ENCODE peak calls at places on chromosome 21, in nine cellular contexts. One of them, this sample, is unnamed.

GRCh38 chr21:24045775-24046215 is 1561.5 kb downstream of the MRPL39 start:
- DNase-seq in psoas muscle: peak
- DNase-seq in cardiac muscle cell: peak
- DNase-seq in adrenal gland: peak
- DNase-seq in K562: no peak
- DNase-seq in B cell: peak
- DNase-seq in esophagus squamous epithelium: no peak
- DNase-seq in astrocyte: peak
- DNase-seq in OCI-LY7: no peak
- DNase-seq in this sample: no peak

GRCh38 chr21:45528028-45528705 is 14.1 kb downstream of the SLC19A1 start:
- DNase-seq in B cell: no peak
- DNase-seq in esophagus squamous epithelium: no peak
- DNase-seq in adrenal gland: peak
- DNase-seq in psoas muscle: peak
- DNase-seq in OCI-LY7: no peak
- DNase-seq in K562: no peak
- DNase-seq in astrocyte: no peak
- DNase-seq in cardiac muscle cell: no peak
- DNase-seq in this sample: no peak

GRCh38 chr21:44897326-44898010 is 23.2 kb downstream of the ITGB2 start:
- DNase-seq in K562: peak
- DNase-seq in OCI-LY7: no peak
- DNase-seq in cardiac muscle cell: no peak
- DNase-seq in psoas muscle: no peak
- DNase-seq in esophagus squamous epithelium: no peak
- DNase-seq in astrocyte: no peak
- DNase-seq in B cell: no peak
- DNase-seq in adrenal gland: no peak
- DNase-seq in this sample: no peak

GRCh38 chr21:22355949-22356348 is 1357.7 kb downstream of the NCAM2 start:
- DNase-seq in adrenal gland: no peak
- DNase-seq in esophagus squamous epithelium: no peak
- DNase-seq in B cell: no peak
- DNase-seq in OCI-LY7: no peak
- DNase-seq in astrocyte: no peak
- DNase-seq in cardiac muscle cell: no peak
- DNase-seq in psoas muscle: no peak
- DNase-seq in K562: no peak
- DNase-seq in this sample: no peak

GRCh38 chr21:26047279-26047967 is 123.1 kb downstream of the APP start:
- DNase-seq in cardiac muscle cell: no peak
- DNase-seq in B cell: no peak
- DNase-seq in esophagus squamous epithelium: no peak
- DNase-seq in psoas muscle: no peak
- DNase-seq in OCI-LY7: no peak
- DNase-seq in adrenal gland: no peak
- DNase-seq in astrocyte: no peak
- DNase-seq in K562: no peak
- DNase-seq in this sample: no peak

GRCh38 chr21:39137248-39138186 is 45.7 kb downstream of the PSMG1 start:
- DNase-seq in adrenal gland: no peak
- DNase-seq in psoas muscle: no peak
- DNase-seq in esophagus squamous epithelium: no peak
- DNase-seq in K562: peak
- DNase-seq in astrocyte: peak
- DNase-seq in cardiac muscle cell: peak
- DNase-seq in OCI-LY7: no peak
- DNase-seq in B cell: no peak
- DNase-seq in this sample: no peak

GRCh38 chr21:45959779-45960390 is 21.7 kb upstream of the COL6A1 start:
- DNase-seq in B cell: no peak
- DNase-seq in esophagus squamous epithelium: no peak
- DNase-seq in psoas muscle: no peak
- DNase-seq in adrenal gland: no peak
- DNase-seq in astrocyte: no peak
- DNase-seq in cardiac muscle cell: no peak
- DNase-seq in K562: no peak
- DNase-seq in OCI-LY7: no peak
- DNase-seq in this sample: no peak

GRCh38 chr21:38824124-38824822 is 18.5 kb downstream of the ETS2 start:
- DNase-seq in OCI-LY7: no peak
- DNase-seq in cardiac muscle cell: no peak
- DNase-seq in K562: no peak
- DNase-seq in B cell: no peak
- DNase-seq in astrocyte: peak
- DNase-seq in psoas muscle: no peak
- DNase-seq in esophagus squamous epithelium: no peak
- DNase-seq in adrenal gland: no peak
- DNase-seq in this sample: no peak

GRCh38 chr21:39908265-39908923 is 41.2 kb downstream of the PCP4 start:
- DNase-seq in cardiac muscle cell: no peak
- DNase-seq in psoas muscle: no peak
- DNase-seq in astrocyte: no peak
- DNase-seq in OCI-LY7: no peak
- DNase-seq in adrenal gland: no peak
- DNase-seq in esophagus squamous epithelium: no peak
- DNase-seq in B cell: no peak
- DNase-seq in K562: no peak
- DNase-seq in this sample: no peak

GRCh38 chr21:46559291-46559983 is 45.4 kb downstream of the S100B start:
- DNase-seq in adrenal gland: peak
- DNase-seq in B cell: peak
- DNase-seq in psoas muscle: no peak
- DNase-seq in astrocyte: no peak
- DNase-seq in esophagus squamous epithelium: no peak
- DNase-seq in OCI-LY7: peak
- DNase-seq in cardiac muscle cell: peak
- DNase-seq in K562: peak
- DNase-seq in this sample: no peak

GRCh38 chr21:46416551-46416950 is 42.1 kb upstream of the DIP2A start:
- DNase-seq in adrenal gland: no peak
- DNase-seq in astrocyte: no peak
- DNase-seq in cardiac muscle cell: no peak
- DNase-seq in psoas muscle: peak
- DNase-seq in OCI-LY7: no peak
- DNase-seq in K562: no peak
- DNase-seq in B cell: no peak
- DNase-seq in esophagus squamous epithelium: no peak
- DNase-seq in this sample: no peak

GRCh38 chr21:17651526-17651925 is 38.8 kb upstream of the BTG3 start:
- DNase-seq in esophagus squamous epithelium: no peak
- DNase-seq in adrenal gland: no peak
- DNase-seq in OCI-LY7: no peak
- DNase-seq in K562: no peak
- DNase-seq in astrocyte: no peak
- DNase-seq in cardiac muscle cell: no peak
- DNase-seq in psoas muscle: no peak
- DNase-seq in B cell: no peak
- DNase-seq in this sample: no peak

GRCh38 chr21:31326478-31327247 is 17.4 kb downstream of the TIAM1 start:
- DNase-seq in esophagus squamous epithelium: no peak
- DNase-seq in B cell: peak
- DNase-seq in OCI-LY7: peak
- DNase-seq in psoas muscle: no peak
- DNase-seq in astrocyte: peak
- DNase-seq in adrenal gland: no peak
- DNase-seq in cardiac muscle cell: no peak
- DNase-seq in K562: no peak
- DNase-seq in this sample: no peak

GRCh38 chr21:21163904-21164303 is 165.7 kb downstream of the NCAM2 start:
- DNase-seq in psoas muscle: no peak
- DNase-seq in astrocyte: peak
- DNase-seq in K562: peak
- DNase-seq in OCI-LY7: peak
- DNase-seq in cardiac muscle cell: peak
- DNase-seq in esophagus squamous epithelium: no peak
- DNase-seq in B cell: peak
- DNase-seq in adrenal gland: peak
- DNase-seq in this sample: no peak

GRCh38 chr21:41678016-41678935 is 88.6 kb downstream of the RIPK4 start:
- DNase-seq in OCI-LY7: no peak
- DNase-seq in K562: no peak
- DNase-seq in B cell: no peak
- DNase-seq in cardiac muscle cell: peak
- DNase-seq in adrenal gland: no peak
- DNase-seq in astrocyte: peak
- DNase-seq in esophagus squamous epithelium: no peak
- DNase-seq in psoas muscle: no peak
- DNase-seq in this sample: no peak

GRCh38 chr21:41168391-41169257 is 664 bp downstream of the BACE2 start:
- DNase-seq in OCI-LY7: no peak
- DNase-seq in adrenal gland: peak
- DNase-seq in psoas muscle: peak
- DNase-seq in cardiac muscle cell: peak
- DNase-seq in B cell: peak
- DNase-seq in astrocyte: peak
- DNase-seq in esophagus squamous epithelium: no peak
- DNase-seq in K562: no peak
- DNase-seq in this sample: no peak

GRCh38 chr21:31298618-31299269 is 45.3 kb downstream of the TIAM1 start:
- DNase-seq in cardiac muscle cell: no peak
- DNase-seq in esophagus squamous epithelium: no peak
- DNase-seq in OCI-LY7: no peak
- DNase-seq in astrocyte: peak
- DNase-seq in B cell: no peak
- DNase-seq in K562: no peak
- DNase-seq in adrenal gland: no peak
- DNase-seq in psoas muscle: no peak
- DNase-seq in this sample: no peak

GRCh38 chr21:25572895-25573310 is 34.4 kb downstream of the MRPL39 start:
- DNase-seq in K562: no peak
- DNase-seq in psoas muscle: no peak
- DNase-seq in B cell: peak
- DNase-seq in astrocyte: peak
- DNase-seq in cardiac muscle cell: no peak
- DNase-seq in esophagus squamous epithelium: no peak
- DNase-seq in OCI-LY7: peak
- DNase-seq in adrenal gland: no peak
- DNase-seq in this sample: no peak

GRCh38 chr21:45698493-45698947 is 55.0 kb downstream of the PCBP3 start:
- DNase-seq in B cell: no peak
- DNase-seq in esophagus squamous epithelium: no peak
- DNase-seq in K562: no peak
- DNase-seq in psoas muscle: no peak
- DNase-seq in OCI-LY7: no peak
- DNase-seq in cardiac muscle cell: no peak
- DNase-seq in astrocyte: peak
- DNase-seq in adrenal gland: peak
- DNase-seq in this sample: no peak

GRCh38 chr21:33642896-33643657 is 776 bp downstream of the ITSN1 start:
- DNase-seq in K562: peak
- DNase-seq in OCI-LY7: peak
- DNase-seq in astrocyte: peak
- DNase-seq in cardiac muscle cell: peak
- DNase-seq in B cell: peak
- DNase-seq in esophagus squamous epithelium: no peak
- DNase-seq in adrenal gland: peak
- DNase-seq in psoas muscle: peak
- DNase-seq in this sample: peak

GRCh38 chr21:15252437-15252836 is 187.6 kb upstream of the NRIP1 start:
- DNase-seq in K562: no peak
- DNase-seq in astrocyte: no peak
- DNase-seq in B cell: no peak
- DNase-seq in cardiac muscle cell: no peak
- DNase-seq in adrenal gland: no peak
- DNase-seq in psoas muscle: no peak
- DNase-seq in OCI-LY7: no peak
- DNase-seq in esophagus squamous epithelium: no peak
- DNase-seq in this sample: no peak
- TF ChIP-seq CTCF in K562: no peak
- TF ChIP-seq CTCF in astrocyte: no peak
- TF ChIP-seq CTCF in B cell: no peak
- TF ChIP-seq CTCF in cardiac muscle cell: no peak
- TF ChIP-seq CTCF in adrenal gland: no peak
- TF ChIP-seq CTCF in psoas muscle: no peak
- TF ChIP-seq CTCF in OCI-LY7: no peak
- TF ChIP-seq CTCF in esophagus squamous epithelium: no peak
- TF ChIP-seq CTCF in this sample: no peak

GRCh38 chr21:42679319-42679981 is 26.0 kb downstream of the PDE9A start:
- DNase-seq in B cell: no peak
- DNase-seq in K562: no peak
- DNase-seq in astrocyte: no peak
- DNase-seq in cardiac muscle cell: no peak
- DNase-seq in psoas muscle: peak
- DNase-seq in OCI-LY7: no peak
- DNase-seq in adrenal gland: no peak
- DNase-seq in esophagus squamous epithelium: no peak
- DNase-seq in this sample: no peak
- TF ChIP-seq CTCF in B cell: no peak
- TF ChIP-seq CTCF in K562: no peak
- TF ChIP-seq CTCF in astrocyte: no peak
- TF ChIP-seq CTCF in cardiac muscle cell: no peak
- TF ChIP-seq CTCF in psoas muscle: no peak
- TF ChIP-seq CTCF in OCI-LY7: peak
- TF ChIP-seq CTCF in adrenal gland: no peak
- TF ChIP-seq CTCF in esophagus squamous epithelium: no peak
- TF ChIP-seq CTCF in this sample: no peak

DNA sequence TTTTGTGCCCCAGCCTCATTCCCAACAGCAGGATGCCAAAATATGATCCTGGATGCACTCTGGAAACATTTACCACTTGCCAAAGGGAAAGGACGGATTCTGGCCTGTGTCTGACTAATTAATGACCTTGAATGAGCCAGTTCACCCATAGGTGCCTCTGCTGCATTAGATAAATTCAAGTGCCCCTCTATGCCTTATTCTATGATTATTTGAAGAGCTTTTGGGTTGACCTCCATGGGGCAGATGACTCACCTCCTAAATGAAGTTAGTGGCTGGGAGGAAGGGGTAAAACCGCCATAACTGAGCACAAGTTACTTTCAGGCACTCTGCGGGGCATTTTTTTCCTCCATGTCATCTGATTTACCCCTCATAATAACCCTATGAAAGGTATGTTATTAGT is 98.1 kb downstream of the CLIC6 start:
- DNase-seq in adrenal gland: no peak
- DNase-seq in astrocyte: no peak
- DNase-seq in B cell: no peak
- DNase-seq in esophagus squamous epithelium: no peak
- DNase-seq in psoas muscle: no peak
- DNase-seq in K562: no peak
- DNase-seq in cardiac muscle cell: no peak
- DNase-seq in OCI-LY7: no peak
- DNase-seq in this sample: no peak
- TF ChIP-seq CTCF in adrenal gland: no peak
- TF ChIP-seq CTCF in astrocyte: no peak
- TF ChIP-seq CTCF in B cell: no peak
- TF ChIP-seq CTCF in esophagus squamous epithelium: no peak
- TF ChIP-seq CTCF in psoas muscle: no peak
- TF ChIP-seq CTCF in K562: no peak
- TF ChIP-seq CTCF in cardiac muscle cell: no peak
- TF ChIP-seq CTCF in OCI-LY7: no peak
- TF ChIP-seq CTCF in this sample: no peak

DNA sequence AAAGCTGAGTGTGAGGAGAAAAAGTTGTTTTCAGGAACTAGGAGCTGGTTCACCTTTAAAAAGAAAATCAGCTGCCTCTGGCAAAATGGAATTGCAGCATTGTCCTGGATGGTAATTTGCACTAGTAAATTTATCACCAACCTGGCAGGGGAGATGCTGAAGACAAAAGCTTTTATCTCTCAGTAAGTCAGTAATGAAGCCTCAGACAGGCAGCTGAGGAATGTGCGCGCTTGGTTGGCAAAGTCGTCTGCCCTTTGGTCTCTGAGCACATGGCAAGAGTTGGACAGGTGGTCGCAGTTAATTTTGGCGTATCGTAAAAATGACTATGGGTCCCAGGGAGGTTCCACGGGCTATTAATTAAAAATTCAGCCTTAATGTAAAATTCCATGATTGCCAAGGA is 131.9 kb downstream of the BACH1 start:
- DNase-seq in cardiac muscle cell: no peak
- DNase-seq in adrenal gland: no peak
- DNase-seq in K562: no peak
- DNase-seq in psoas muscle: no peak
- DNase-seq in astrocyte: no peak
- DNase-seq in B cell: no peak
- DNase-seq in OCI-LY7: no peak
- DNase-seq in esophagus squamous epithelium: no peak
- DNase-seq in this sample: no peak
- TF ChIP-seq CTCF in cardiac muscle cell: no peak
- TF ChIP-seq CTCF in adrenal gland: no peak
- TF ChIP-seq CTCF in K562: no peak
- TF ChIP-seq CTCF in psoas muscle: no peak
- TF ChIP-seq CTCF in astrocyte: no peak
- TF ChIP-seq CTCF in B cell: no peak
- TF ChIP-seq CTCF in OCI-LY7: no peak
- TF ChIP-seq CTCF in esophagus squamous epithelium: no peak
- TF ChIP-seq CTCF in this sample: no peak

This sample was measured in osteocyte.